ENCODE peak calls at places on chromosomes 7 and 10, in seven cellular contexts. Q is retinal pigment epithelial cell, U is heart left ventricle, F is astrocyte of the spinal cord, L is GM12878, W is fibroblast of pulmonary artery, Y is nephron progenitor cell. V is an unnamed sample.

GRCh38 chr10:86316274-86316835 is 50.2 kb downstream of the GRID1 start:
- DNase-seq in U (no peak), W (no peak), L (no peak), Q (no peak), F (no peak), Y (no peak), V (no peak)

GRCh38 chr10:35824704-35825103 is 182.6 kb upstream of the FZD8 start:
- DNase-seq in L (no peak), U (no peak), W (no peak), Q (no peak), Y (no peak), F (no peak), V (no peak)

GRCh38 chr7:117757440-117757839 is 115.8 kb downstream of the CTTNBP2 start:
- DNase-seq in F (no peak), U (no peak), L (no peak), Q (no peak), Y (no peak), W (no peak), V (no peak)

GRCh38 chr7:47180268-47180826 is 401.6 kb downstream of the TNS3 start:
- DNase-seq in F (peak; percentile 72), U (no peak), Y (peak; percentile 67), L (no peak), Q (no peak), W (peak; percentile 79), V (peak; percentile 22)

GRCh38 chr7:119969763-119970162 is 303.2 kb upstream of the KCND2 start:
- DNase-seq in L (no peak), Y (no peak), F (no peak), W (no peak), U (no peak), Q (no peak), V (no peak)

GRCh38 chr7:157806711-157807110 is 469.9 kb downstream of the DNAJB6 start:
- DNase-seq in Y (no peak), L (no peak), Q (no peak), W (no peak), F (no peak), U (no peak), V (no peak)

GRCh38 chr7:22430457-22430856 is 69.5 kb downstream of the STEAP1B start:
- DNase-seq in W (peak; percentile 59), Y (no peak), Q (no peak), U (no peak), L (no peak), F (peak; percentile 78), V (no peak)

GRCh38 chr7:81111358-81111757 is 192.5 kb upstream of the SEMA3C start:
- DNase-seq in U (no peak), Y (no peak), F (peak; percentile 90), Q (peak; percentile 53), W (peak; percentile 93), L (no peak), V (no peak)

GRCh38 chr10:62742447-62743105 is 61.9 kb upstream of the ADO start:
- DNase-seq in F (no peak), W (peak; percentile 39), Q (no peak), L (no peak), U (no peak), Y (no peak), V (no peak)

GRCh38 chr10:70829543-70829942 is 13.8 kb downstream of the SGPL1 start:
- DNase-seq in Q (no peak), Y (no peak), F (no peak), W (no peak), L (no peak), U (no peak), V (no peak)

GRCh38 chr7:138934861-138935260 is 46.3 kb downstream of the KIAA1549 start:
- DNase-seq in Y (no peak), W (peak; percentile 65), F (peak; percentile 41), U (no peak), L (no peak), Q (no peak), V (no peak)

GRCh38 chr7:116692599-116693308 is 20.8 kb downstream of the MET start:
- DNase-seq in L (no peak), Q (no peak), F (peak; percentile 68), Y (no peak), W (no peak), U (no peak), V (no peak)

GRCh38 chr10:5581670-5582566 is 57.2 kb downstream of the CALML3 start:
- DNase-seq in F (no peak), Q (no peak), W (no peak), U (no peak), L (peak; percentile 55), Y (no peak), V (no peak)

GRCh38 chr10:68501691-68502090 is 25.6 kb downstream of the SLC25A16 start:
- DNase-seq in W (no peak), Y (no peak), Q (no peak), U (no peak), F (no peak), L (no peak), V (no peak)

GRCh38 chr7:97117372-97118188 is at the start of gene SDHAF3:
- DNase-seq in F (peak; percentile 99), Q (peak; percentile 92), Y (peak; percentile 97), L (peak; percentile 90), W (peak; percentile 99), U (peak; percentile 99), V (peak; percentile 99)
- TF ChIP-seq CTCF in F (no peak), Q (peak; percentile 17), Y (no peak), L (no peak), W (no peak), U (no peak), V (no peak)

GRCh38 chr7:18873674-18874341 is 243.6 kb downstream of the TWIST1 start:
- DNase-seq in F (peak; percentile 49), U (no peak), W (peak; percentile 37), L (no peak), Y (peak; percentile 16), Q (no peak), V (no peak)
- TF ChIP-seq CTCF in F (peak; percentile 60), U (no peak), W (peak; percentile 40), L (no peak), Y (peak; percentile 43), Q (peak; percentile 54), V (no peak)

GRCh38 chr7:158816995-158817394 is 12.3 kb downstream of the ESYT2 start:
- DNase-seq in U (no peak), Y (no peak), Q (no peak), W (no peak), L (no peak), F (no peak), V (peak; percentile 52)

GRCh38 chr7:158816271-158816670 is 13.0 kb downstream of the ESYT2 start:
- DNase-seq in F (no peak), U (no peak), Y (no peak), Q (no peak), L (no peak), W (no peak), V (no peak)

GRCh38 chr7:158815471-158816128 is 13.7 kb downstream of the ESYT2 start:
- DNase-seq in W (peak; percentile 31), F (peak; percentile 41), Q (no peak), Y (no peak), U (no peak), L (no peak), V (no peak)

GRCh38 chr7:158814637-158815036 is 14.7 kb downstream of the ESYT2 start:
- DNase-seq in L (no peak), Q (no peak), F (no peak), W (peak; percentile 27), Y (no peak), U (no peak), V (peak; percentile 69)

DNA sequence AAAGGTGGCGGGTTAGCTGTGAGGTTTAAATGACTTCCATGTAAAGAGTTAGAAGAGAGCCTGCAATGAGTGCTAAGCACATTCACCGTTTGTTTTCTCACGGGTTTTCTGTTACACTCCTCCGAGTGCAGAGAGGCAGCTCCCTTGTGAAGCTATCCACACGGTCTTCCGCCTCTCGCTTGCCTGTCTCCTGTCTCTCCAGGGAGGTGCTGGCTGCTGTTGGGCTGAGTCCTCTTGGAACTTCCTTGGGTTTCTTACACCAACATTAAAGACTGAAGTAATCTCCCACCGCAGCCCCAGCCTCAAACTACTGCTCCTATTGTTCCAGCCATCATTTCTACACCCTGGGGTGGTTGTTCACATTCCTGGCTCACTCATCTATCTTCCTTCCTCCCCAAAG is 14.3 kb downstream of the ESYT2 start:
- DNase-seq in U (no peak), Q (no peak), F (peak; percentile 76), L (no peak), W (peak; percentile 63), Y (no peak), V (no peak)
- TF ChIP-seq CTCF in U (no peak), Q (no peak), F (no peak), L (no peak), W (no peak), Y (no peak), V (no peak)

GRCh38 chr7:40199076-40199802 is 64.4 kb downstream of the SUGCT start:
- DNase-seq in Q (no peak), W (peak; percentile 84), U (no peak), Y (no peak), F (peak; percentile 81), L (no peak), V (no peak)
- TF ChIP-seq CTCF in Q (peak; percentile 62), W (peak; percentile 74), U (no peak), Y (peak; percentile 18), F (peak; percentile 64), L (peak; percentile 5), V (no peak)

V was measured in activated CD8-positive, alpha-beta T cell treated with anti-CD3 and anti-CD28 coated beads for 36 hours.